ENCODE peak calls at places on chromosomes 6 and 20, in six cellular contexts. One of them, this sample, is unnamed.

GRCh38 chr6:139587469-139587868 is 213.0 kb upstream of the CITED2 start:
- DNase-seq in pancreas: no peak
- DNase-seq in lower lobe of right lung: no peak
- DNase-seq in Panc1: no peak
- DNase-seq in CD4-positive, CD25-positive, alpha-beta regulatory T cell: no peak
- DNase-seq in H1: no peak
- DNase-seq in this sample: no peak

GRCh38 chr6:91082311-91082803 is 495.5 kb upstream of the MAP3K7 start:
- DNase-seq in Panc1: no peak
- DNase-seq in lower lobe of right lung: no peak
- DNase-seq in pancreas: no peak
- DNase-seq in H1: no peak
- DNase-seq in CD4-positive, CD25-positive, alpha-beta regulatory T cell: no peak
- DNase-seq in this sample: peak; percentile 9

GRCh38 chr6:28220164-28221133 is 4.6 kb upstream of the ZSCAN9 start:
- DNase-seq in Panc1: no peak
- DNase-seq in H1: no peak
- DNase-seq in CD4-positive, CD25-positive, alpha-beta regulatory T cell: no peak
- DNase-seq in lower lobe of right lung: no peak
- DNase-seq in pancreas: no peak
- DNase-seq in this sample: no peak

GRCh38 chr6:41222513-41222912 is 5.6 kb upstream of the TREML4 start:
- DNase-seq in CD4-positive, CD25-positive, alpha-beta regulatory T cell: no peak
- DNase-seq in H1: no peak
- DNase-seq in Panc1: no peak
- DNase-seq in lower lobe of right lung: no peak
- DNase-seq in pancreas: no peak
- DNase-seq in this sample: no peak

GRCh38 chr6:34460796-34461507 is 4.9 kb upstream of the PACSIN1 start:
- DNase-seq in H1: no peak
- DNase-seq in CD4-positive, CD25-positive, alpha-beta regulatory T cell: no peak
- DNase-seq in Panc1: no peak
- DNase-seq in lower lobe of right lung: no peak
- DNase-seq in pancreas: no peak
- DNase-seq in this sample: no peak

GRCh38 chr6:3013486-3013885 is 13.8 kb downstream of the NQO2 start:
- DNase-seq in H1: no peak
- DNase-seq in Panc1: no peak
- DNase-seq in CD4-positive, CD25-positive, alpha-beta regulatory T cell: no peak
- DNase-seq in pancreas: no peak
- DNase-seq in lower lobe of right lung: peak; percentile 78
- DNase-seq in this sample: no peak

GRCh38 chr6:168130168-168130651 is 51.2 kb upstream of the FRMD1 start:
- DNase-seq in CD4-positive, CD25-positive, alpha-beta regulatory T cell: no peak
- DNase-seq in pancreas: no peak
- DNase-seq in Panc1: no peak
- DNase-seq in H1: no peak
- DNase-seq in lower lobe of right lung: no peak
- DNase-seq in this sample: no peak

GRCh38 chr6:170156448-170157375 is 134.2 kb downstream of the DLL1 start:
- DNase-seq in CD4-positive, CD25-positive, alpha-beta regulatory T cell: no peak
- DNase-seq in lower lobe of right lung: peak; percentile 37
- DNase-seq in H1: no peak
- DNase-seq in pancreas: no peak
- DNase-seq in Panc1: no peak
- DNase-seq in this sample: no peak

GRCh38 chr6:155248021-155249001 is 15.5 kb upstream of the CLDN20 start:
- DNase-seq in lower lobe of right lung: peak; percentile 80
- DNase-seq in CD4-positive, CD25-positive, alpha-beta regulatory T cell: no peak
- DNase-seq in pancreas: no peak
- DNase-seq in H1: no peak
- DNase-seq in Panc1: peak; percentile 27
- DNase-seq in this sample: no peak

GRCh38 chr20:50470249-50470858 is 39.8 kb upstream of the PTPN1 start:
- DNase-seq in lower lobe of right lung: no peak
- DNase-seq in pancreas: no peak
- DNase-seq in H1: no peak
- DNase-seq in CD4-positive, CD25-positive, alpha-beta regulatory T cell: no peak
- DNase-seq in Panc1: no peak
- DNase-seq in this sample: no peak

GRCh38 chr20:12966468-12967085 is 42.2 kb upstream of the SPTLC3 start:
- DNase-seq in lower lobe of right lung: no peak
- DNase-seq in CD4-positive, CD25-positive, alpha-beta regulatory T cell: no peak
- DNase-seq in Panc1: no peak
- DNase-seq in pancreas: no peak
- DNase-seq in H1: no peak
- DNase-seq in this sample: no peak

GRCh38 chr20:58868795-58869194 is 16.3 kb downstream of the GNAS start:
- DNase-seq in H1: no peak
- DNase-seq in pancreas: no peak
- DNase-seq in CD4-positive, CD25-positive, alpha-beta regulatory T cell: no peak
- DNase-seq in lower lobe of right lung: no peak
- DNase-seq in Panc1: no peak
- DNase-seq in this sample: no peak

GRCh38 chr20:42906120-42906519 is 283.6 kb downstream of the PTPRT start:
- DNase-seq in Panc1: no peak
- DNase-seq in H1: no peak
- DNase-seq in CD4-positive, CD25-positive, alpha-beta regulatory T cell: no peak
- DNase-seq in lower lobe of right lung: no peak
- DNase-seq in pancreas: no peak
- DNase-seq in this sample: no peak

GRCh38 chr6:62615366-62616015 is 329.5 kb upstream of the KHDRBS2 start:
- DNase-seq in H1: no peak
- DNase-seq in pancreas: no peak
- DNase-seq in CD4-positive, CD25-positive, alpha-beta regulatory T cell: no peak
- DNase-seq in Panc1: no peak
- DNase-seq in lower lobe of right lung: peak; percentile 52
- DNase-seq in this sample: no peak

GRCh38 chr6:136094812-136095211 is 155.3 kb downstream of the MTFR2 start:
- DNase-seq in pancreas: no peak
- DNase-seq in H1: no peak
- DNase-seq in lower lobe of right lung: no peak
- DNase-seq in Panc1: no peak
- DNase-seq in CD4-positive, CD25-positive, alpha-beta regulatory T cell: no peak
- DNase-seq in this sample: no peak

GRCh38 chr6:167766986-167767714 is 59.6 kb upstream of the AFDN start:
- DNase-seq in lower lobe of right lung: no peak
- DNase-seq in H1: no peak
- DNase-seq in Panc1: no peak
- DNase-seq in pancreas: no peak
- DNase-seq in CD4-positive, CD25-positive, alpha-beta regulatory T cell: no peak
- DNase-seq in this sample: no peak

GRCh38 chr20:59771506-59772372 is 161.7 kb downstream of the SYCP2 start:
- DNase-seq in Panc1: no peak
- DNase-seq in lower lobe of right lung: no peak
- DNase-seq in H1: no peak
- DNase-seq in pancreas: no peak
- DNase-seq in CD4-positive, CD25-positive, alpha-beta regulatory T cell: no peak
- DNase-seq in this sample: no peak

GRCh38 chr6:2188856-2189384 is 56.5 kb downstream of the GMDS start:
- DNase-seq in Panc1: no peak
- DNase-seq in CD4-positive, CD25-positive, alpha-beta regulatory T cell: no peak
- DNase-seq in H1: no peak
- DNase-seq in lower lobe of right lung: no peak
- DNase-seq in pancreas: no peak
- DNase-seq in this sample: no peak

GRCh38 chr6:75602164-75602896 is 650 bp downstream of the SENP6 start:
- DNase-seq in Panc1: no peak
- DNase-seq in lower lobe of right lung: peak; percentile 73
- DNase-seq in CD4-positive, CD25-positive, alpha-beta regulatory T cell: peak; percentile 69
- DNase-seq in H1: no peak
- DNase-seq in pancreas: peak; percentile 42
- DNase-seq in this sample: no peak

GRCh38 chr6:27296106-27296783 is 15.8 kb downstream of the POM121L2 start:
- DNase-seq in H1: no peak
- DNase-seq in CD4-positive, CD25-positive, alpha-beta regulatory T cell: no peak
- DNase-seq in Panc1: no peak
- DNase-seq in pancreas: no peak
- DNase-seq in lower lobe of right lung: no peak
- DNase-seq in this sample: no peak

GRCh38 chr6:157169656-157170055 is 153.7 kb downstream of the TMEM242 start:
- DNase-seq in CD4-positive, CD25-positive, alpha-beta regulatory T cell: no peak
- DNase-seq in H1: no peak
- DNase-seq in Panc1: no peak
- DNase-seq in pancreas: no peak
- DNase-seq in lower lobe of right lung: no peak
- DNase-seq in this sample: no peak

GRCh38 chr6:45609141-45609638 is 231.5 kb upstream of the SUPT3H start:
- DNase-seq in CD4-positive, CD25-positive, alpha-beta regulatory T cell: no peak
- DNase-seq in lower lobe of right lung: peak; percentile 49
- DNase-seq in pancreas: no peak
- DNase-seq in Panc1: no peak
- DNase-seq in H1: no peak
- DNase-seq in this sample: no peak

GRCh38 chr6:81561071-81561564 is 191.4 kb downstream of the TENT5A start:
- DNase-seq in CD4-positive, CD25-positive, alpha-beta regulatory T cell: no peak
- DNase-seq in pancreas: no peak
- DNase-seq in lower lobe of right lung: no peak
- DNase-seq in H1: no peak
- DNase-seq in Panc1: no peak
- DNase-seq in this sample: no peak

GRCh38 chr6:6657085-6657819 is 68.7 kb downstream of the LY86 start:
- DNase-seq in lower lobe of right lung: no peak
- DNase-seq in H1: no peak
- DNase-seq in Panc1: no peak
- DNase-seq in pancreas: no peak
- DNase-seq in CD4-positive, CD25-positive, alpha-beta regulatory T cell: no peak
- DNase-seq in this sample: no peak

GRCh38 chr20:62479218-62479617 is 3.4 kb upstream of the GATA5 start:
- DNase-seq in pancreas: no peak
- DNase-seq in CD4-positive, CD25-positive, alpha-beta regulatory T cell: no peak
- DNase-seq in Panc1: no peak
- DNase-seq in lower lobe of right lung: no peak
- DNase-seq in H1: no peak
- DNase-seq in this sample: no peak
- H3K4me1 ChIP-seq in pancreas: no peaks in the 10 kb centered on the region
- H3K4me1 ChIP-seq in CD4-positive, CD25-positive, alpha-beta regulatory T cell: peaks cover 4% of the 10 kb centered on the region
- H3K4me1 ChIP-seq in Panc1: peaks cover 57% of the 10 kb centered on the region
- H3K4me1 ChIP-seq in lower lobe of right lung: peaks cover 25% of the 10 kb centered on the region
- H3K4me1 ChIP-seq in H1: peaks cover 43% of the 10 kb centered on the region
- H3K4me1 ChIP-seq in this sample: peaks cover 8% of the 10 kb centered on the region

GRCh38 chr20:38166707-38167233 is 1.7 kb upstream of the TGM2 start:
- DNase-seq in lower lobe of right lung: no peak
- DNase-seq in CD4-positive, CD25-positive, alpha-beta regulatory T cell: no peak
- DNase-seq in pancreas: no peak
- DNase-seq in H1: no peak
- DNase-seq in Panc1: no peak
- DNase-seq in this sample: no peak
- H3K27ac ChIP-seq in lower lobe of right lung: no peak overlapping the region
- H3K27ac ChIP-seq in CD4-positive, CD25-positive, alpha-beta regulatory T cell: no peak overlapping the region
- H3K27ac ChIP-seq in pancreas: no peak overlapping the region
- H3K27ac ChIP-seq in H1: no peak overlapping the region
- H3K27ac ChIP-seq in Panc1: peak overlapping the region; percentile 24
- H3K27ac ChIP-seq in this sample: no peak overlapping the region

GRCh38 chr6:89410231-89411018 is 1.6 kb downstream of the RRAGD start:
- DNase-seq in lower lobe of right lung: no peak
- DNase-seq in CD4-positive, CD25-positive, alpha-beta regulatory T cell: no peak
- DNase-seq in Panc1: no peak
- DNase-seq in H1: no peak
- DNase-seq in pancreas: no peak
- DNase-seq in this sample: no peak
- H3K27me3 ChIP-seq in lower lobe of right lung: no peaks in the 10 kb centered on the region
- H3K27me3 ChIP-seq in CD4-positive, CD25-positive, alpha-beta regulatory T cell: peaks cover 26% of the 10 kb centered on the region
- H3K27me3 ChIP-seq in Panc1: no peaks in the 10 kb centered on the region
- H3K27me3 ChIP-seq in H1: peaks cover 2% of the 10 kb centered on the region
- H3K27me3 ChIP-seq in pancreas: no peaks in the 10 kb centered on the region
- H3K27me3 ChIP-seq in this sample: peaks cover 7% of the 10 kb centered on the region

GRCh38 chr20:52832151-52832550 is 140.0 kb upstream of the TSHZ2 start:
- DNase-seq in H1: no peak
- DNase-seq in CD4-positive, CD25-positive, alpha-beta regulatory T cell: no peak
- DNase-seq in Panc1: no peak
- DNase-seq in lower lobe of right lung: no peak
- DNase-seq in pancreas: no peak
- DNase-seq in this sample: no peak

GRCh38 chr20:52829111-52829510 is 143.0 kb upstream of the TSHZ2 start:
- DNase-seq in H1: no peak
- DNase-seq in Panc1: no peak
- DNase-seq in lower lobe of right lung: no peak
- DNase-seq in pancreas: no peak
- DNase-seq in CD4-positive, CD25-positive, alpha-beta regulatory T cell: no peak
- DNase-seq in this sample: no peak

GRCh38 chr20:52828199-52828598 is 144.0 kb upstream of the TSHZ2 start:
- DNase-seq in H1: no peak
- DNase-seq in CD4-positive, CD25-positive, alpha-beta regulatory T cell: no peak
- DNase-seq in Panc1: no peak
- DNase-seq in pancreas: no peak
- DNase-seq in lower lobe of right lung: no peak
- DNase-seq in this sample: no peak

GRCh38 chr20:52833901-52834300 is 138.3 kb upstream of the TSHZ2 start:
- DNase-seq in pancreas: no peak
- DNase-seq in lower lobe of right lung: no peak
- DNase-seq in CD4-positive, CD25-positive, alpha-beta regulatory T cell: no peak
- DNase-seq in Panc1: no peak
- DNase-seq in H1: no peak
- DNase-seq in this sample: no peak

DNA sequence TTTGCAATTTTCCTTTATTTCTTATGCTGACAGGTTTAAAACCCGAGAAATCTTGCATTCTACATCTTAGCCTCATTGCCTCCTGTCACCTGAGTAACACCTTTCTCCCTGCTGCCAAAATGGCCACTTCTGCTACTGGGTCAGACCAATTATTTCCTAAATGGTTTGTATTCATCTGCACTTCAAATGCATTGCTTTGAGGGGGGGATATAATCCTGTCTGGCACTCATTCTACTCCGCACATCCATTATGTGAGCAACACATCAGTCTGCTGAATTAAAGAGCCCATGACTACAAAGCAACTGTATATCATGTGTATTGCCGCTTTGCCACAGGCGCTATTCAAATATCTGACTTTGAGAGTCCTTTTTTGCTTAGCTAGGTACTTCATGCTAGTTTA is 141.6 kb upstream of the TSHZ2 start:
- DNase-seq in Panc1: no peak
- DNase-seq in pancreas: no peak
- DNase-seq in CD4-positive, CD25-positive, alpha-beta regulatory T cell: no peak
- DNase-seq in H1: no peak
- DNase-seq in lower lobe of right lung: no peak
- DNase-seq in this sample: no peak
- H3K4me1 ChIP-seq in Panc1: no peaks in the 10 kb centered on the region
- H3K4me1 ChIP-seq in pancreas: no peaks in the 10 kb centered on the region
- H3K4me1 ChIP-seq in CD4-positive, CD25-positive, alpha-beta regulatory T cell: no peaks in the 10 kb centered on the region
- H3K4me1 ChIP-seq in H1: no peaks in the 10 kb centered on the region
- H3K4me1 ChIP-seq in lower lobe of right lung: no peaks in the 10 kb centered on the region
- H3K4me1 ChIP-seq in this sample: no peaks in the 10 kb centered on the region

GRCh38 chr6:106556368-106556960 is 72.8 kb downstream of the RTN4IP1 start:
- DNase-seq in H1: no peak
- DNase-seq in Panc1: no peak
- DNase-seq in CD4-positive, CD25-positive, alpha-beta regulatory T cell: peak; percentile 58
- DNase-seq in pancreas: no peak
- DNase-seq in lower lobe of right lung: no peak
- DNase-seq in this sample: no peak
- H3K27ac ChIP-seq in H1: no peak overlapping the region
- H3K27ac ChIP-seq in Panc1: no peak overlapping the region
- H3K27ac ChIP-seq in CD4-positive, CD25-positive, alpha-beta regulatory T cell: no peak overlapping the region
- H3K27ac ChIP-seq in pancreas: no peak overlapping the region
- H3K27ac ChIP-seq in lower lobe of right lung: no peak overlapping the region
- H3K27ac ChIP-seq in this sample: no peak overlapping the region

This sample was measured in iPS DF 6.9.